ENCODE peak calls at places on chromosomes 5 and 9, in six cellular contexts. J is left lung, F is body of pancreas, U is osteocyte, S is HEK293T, D is ACHN. W is an unnamed sample.

GRCh38 chr5:160155017-160155725 is 35.9 kb upstream of the PWWP2A start:
- DNase-seq in J (no peak), F (no peak), U (no peak), S (no peak), D (no peak), W (no peak)

GRCh38 chr5:153079396-153079795 is 411.1 kb upstream of the GRIA1 start:
- DNase-seq in J (no peak), F (no peak), U (no peak), S (no peak), D (no peak), W (no peak)

GRCh38 chr9:135971892-135972291 is 10.7 kb upstream of the UBAC1 start:
- DNase-seq in J (no peak), F (peak; percentile 87), U (no peak), S (peak; percentile 42), D (peak; percentile 35), W (peak; percentile 45)

GRCh38 chr5:8908055-8908683 is 637.7 kb downstream of the SEMA5A start:
- DNase-seq in J (no peak), F (peak; percentile 48), U (no peak), S (peak; percentile 46), D (peak; percentile 45), W (peak; percentile 52)

GRCh38 chr9:14075218-14075617 is 238.7 kb downstream of the NFIB start:
- DNase-seq in J (no peak), F (no peak), U (no peak), S (no peak), D (no peak), W (no peak)

GRCh38 chr5:72121753-72122445 is 14.6 kb downstream of the MAP1B start:
- DNase-seq in J (no peak), F (no peak), U (no peak), S (no peak), D (no peak), W (no peak)

GRCh38 chr5:181054871-181055494 is 14.9 kb downstream of the BTNL9 start:
- DNase-seq in J (no peak), F (no peak), U (peak; percentile 73), S (no peak), D (no peak), W (no peak)

GRCh38 chr5:38596997-38597396 is 40.6 kb upstream of the LIFR start:
- DNase-seq in J (no peak), F (no peak), U (no peak), S (no peak), D (no peak), W (no peak)

GRCh38 chr9:120480707-120481106 is 99.3 kb downstream of the CDK5RAP2 start:
- DNase-seq in J (no peak), F (no peak), U (no peak), S (no peak), D (no peak), W (no peak)

GRCh38 chr5:108061941-108062340 is 320.0 kb downstream of the FBXL17 start:
- DNase-seq in J (no peak), F (no peak), U (no peak), S (no peak), D (no peak), W (no peak)

GRCh38 chr9:89309608-89310485 is 1.1 kb upstream of the CKS2 start:
- DNase-seq in J (no peak), F (peak; percentile 13), U (no peak), S (no peak), D (no peak), W (peak; percentile 47)

GRCh38 chr5:145908206-145908945 is 28.0 kb upstream of the SH3RF2 start:
- DNase-seq in J (no peak), F (no peak), U (no peak), S (no peak), D (peak; percentile 31), W (peak; percentile 5)

GRCh38 chr9:108163321-108164005 is 673.9 kb upstream of the KLF4 start:
- DNase-seq in J (no peak), F (no peak), U (no peak), S (no peak), D (no peak), W (no peak)

GRCh38 chr5:14082973-14083372 is 60.2 kb upstream of the TRIO start:
- DNase-seq in J (no peak), F (no peak), U (no peak), S (no peak), D (no peak), W (no peak)

GRCh38 chr9:76912631-76913275 is 6.8 kb upstream of the PRUNE2 start:
- DNase-seq in J (no peak), F (no peak), U (no peak), S (no peak), D (peak; percentile 78), W (peak; percentile 8)

GRCh38 chr9:128091144-128091543 is 23.1 kb downstream of the SLC25A25 start:
- DNase-seq in J (no peak), F (no peak), U (no peak), S (no peak), D (no peak), W (no peak)

GRCh38 chr9:79847074-79847473 is 275.3 kb downstream of the TLE4 start:
- DNase-seq in J (no peak), F (no peak), U (no peak), S (no peak), D (no peak), W (no peak)

GRCh38 chr5:113524927-113525326 is 11.4 kb downstream of the YTHDC2 start:
- DNase-seq in J (no peak), F (no peak), U (no peak), S (no peak), D (no peak), W (no peak)

GRCh38 chr5:150063638-150064037 is 22.7 kb downstream of the CSF1R start:
- DNase-seq in J (no peak), F (no peak), U (no peak), S (no peak), D (no peak), W (no peak)

GRCh38 chr5:133730866-133731265 is 118.5 kb upstream of the FSTL4 start:
- DNase-seq in J (no peak), F (no peak), U (peak; percentile 44), S (no peak), D (no peak), W (no peak)

GRCh38 chr9:84932915-84933527 is 263.5 kb downstream of the NTRK2 start:
- DNase-seq in J (no peak), F (no peak), U (no peak), S (peak; percentile 49), D (peak; percentile 24), W (peak; percentile 28)

GRCh38 chr9:111429175-111429574 is 55.0 kb downstream of the ECPAS start:
- DNase-seq in J (no peak), F (no peak), U (no peak), S (no peak), D (no peak), W (peak; percentile 62)

GRCh38 chr9:81499571-81499970 is 189.8 kb downstream of the TLE1 start:
- DNase-seq in J (no peak), F (no peak), U (no peak), S (no peak), D (no peak), W (no peak)

GRCh38 chr5:30505014-30505886 is 688.2 kb upstream of the CDH6 start:
- DNase-seq in J (no peak), F (no peak), U (no peak), S (no peak), D (peak; percentile 80), W (peak; percentile 25)

GRCh38 chr9:130242270-130243014 is 23.1 kb upstream of the HMCN2 start:
- DNase-seq in J (no peak), F (no peak), U (no peak), S (no peak), D (peak; percentile 46), W (no peak)

GRCh38 chr9:130213898-130214761 is 41.9 kb downstream of the NCS1 start:
- DNase-seq in J (peak; percentile 49), F (no peak), U (no peak), S (no peak), D (no peak), W (no peak)

GRCh38 chr5:176870110-176870591 is 29.0 kb downstream of the HK3 start:
- DNase-seq in J (peak; percentile 76), F (no peak), U (no peak), S (peak; percentile 80), D (peak; percentile 53), W (peak; percentile 45)

GRCh38 chr5:137282216-137282615 is 216.9 kb downstream of the SPOCK1 start:
- DNase-seq in J (no peak), F (no peak), U (no peak), S (no peak), D (no peak), W (no peak)

GRCh38 chr5:36876965-36877666 is 547 bp downstream of the NIPBL start:
- DNase-seq in J (peak; percentile 92), F (peak; percentile 71), U (peak; percentile 86), S (peak; percentile 23), D (peak; percentile 48), W (peak; percentile 67)

GRCh38 chr5:41527201-41527779 is 16.9 kb upstream of the PLCXD3 start:
- DNase-seq in J (no peak), F (peak; percentile 12), U (no peak), S (no peak), D (peak; percentile 87), W (peak; percentile 82)

GRCh38 chr5:72523960-72524582 is 16.9 kb upstream of the ZNF366 start:
- DNase-seq in J (no peak), F (no peak), U (no peak), S (peak; percentile 12), D (peak; percentile 62), W (peak; percentile 62)

GRCh38 chr9:135479469-135480052 is at the start of gene PPP1R26:
- DNase-seq in J (peak; percentile 83), F (peak; percentile 49), U (no peak), S (peak; percentile 29), D (peak; percentile 62), W (peak; percentile 69)

GRCh38 chr5:231661-232060 is 13.5 kb downstream of the SDHA start:
- DNase-seq in J (no peak), F (no peak), U (no peak), S (no peak), D (no peak), W (no peak)

GRCh38 chr5:86880785-86881492 is 263.2 kb downstream of the COX7C start:
- DNase-seq in J (no peak), F (peak; percentile 20), U (no peak), S (peak; percentile 66), D (peak; percentile 80), W (peak; percentile 91)

GRCh38 chr5:67182406-67182805 is 14.2 kb downstream of the CD180 start:
- DNase-seq in J (no peak), F (no peak), U (no peak), S (peak; percentile 29), D (no peak), W (no peak)

W was measured in RKO.